ENCODE peak calls at places on chromosomes 5 and 9, in seven cellular contexts. D is GM19239; G is activated T-cell treated with anti-CD3 and anti-CD28 coated beads, Interleukin-2, amount 50 U/mL, for 48 hours; N is NCI-H460; F is posterior vena cava; Z is AG10803; Y is fibroblast of pulmonary artery. T is an unnamed sample.
A peak's percentile ranks its signal among the peaks of the same experiment; 100 is the strongest.

GRCh38 chr5:108747111-108748009 is at the start of gene FER:
- DNase-seq in D (no peak), F (no peak), Z (peak; percentile 71), N (peak; percentile 41), Y (peak; percentile 92), G (peak; percentile 43), T (no peak)

GRCh38 chr5:119316116-119316515 is 39.7 kb upstream of the TNFAIP8 start:
- DNase-seq in D (no peak), Z (no peak), F (no peak), N (no peak), G (no peak), Y (no peak), T (no peak)

GRCh38 chr9:114732842-114733241 is 50.9 kb upstream of the TEX48 start:
- DNase-seq in D (no peak), Y (no peak), Z (no peak), N (no peak), F (no peak), G (no peak), T (no peak)

GRCh38 chr5:154466147-154466546 is 11.9 kb downstream of the HAND1 start:
- DNase-seq in F (no peak), D (no peak), Z (no peak), N (no peak), G (no peak), Y (no peak), T (no peak)

GRCh38 chr5:77882670-77883257 is 106.6 kb upstream of the TBCA start:
- DNase-seq in D (no peak), F (no peak), G (peak; percentile 51), N (no peak), Y (peak; percentile 89), Z (peak; percentile 53), T (no peak)

GRCh38 chr5:23483090-23483489 is 24.3 kb upstream of the PRDM9 start:
- DNase-seq in F (no peak), N (no peak), Y (no peak), Z (no peak), D (no peak), G (no peak), T (no peak)

GRCh38 chr5:1525624-1525985 is 1.8 kb upstream of the LPCAT1 start:
- DNase-seq in Y (no peak), F (no peak), N (no peak), Z (no peak), D (no peak), G (peak; percentile 16), T (no peak)

GRCh38 chr5:169875091-169875727 is 105.1 kb downstream of the INSYN2B start:
- DNase-seq in G (no peak), D (no peak), Y (peak; percentile 65), Z (peak; percentile 94), F (no peak), N (no peak), T (no peak)

GRCh38 chr5:4651811-4652565 is 488.1 kb upstream of the ADAMTS16 start:
- DNase-seq in F (no peak), Z (no peak), Y (no peak), G (no peak), N (no peak), D (no peak), T (no peak)

GRCh38 chr9:71763752-71764332 is 4.5 kb downstream of the CEMIP2 start:
- DNase-seq in Y (peak; percentile 44), D (no peak), F (no peak), Z (peak; percentile 86), G (no peak), N (no peak), T (no peak)

GRCh38 chr5:66864240-66864884 is 268.2 kb downstream of the MAST4 start:
- DNase-seq in G (no peak), D (no peak), F (no peak), Y (peak; percentile 93), N (peak; percentile 39), Z (peak; percentile 60), T (no peak)

GRCh38 chr9:73753171-73753570 is 601.5 kb downstream of the ANXA1 start:
- DNase-seq in D (no peak), G (no peak), Y (peak; percentile 5), F (no peak), Z (no peak), N (no peak), T (no peak)

GRCh38 chr9:91419222-91420191 is 4.1 kb downstream of the NFIL3 start:
- DNase-seq in F (peak; percentile 93), N (peak; percentile 94), Z (peak; percentile 95), Y (peak; percentile 97), D (no peak), G (peak; percentile 65), T (no peak)

GRCh38 chr5:125484272-125485002 is 738.0 kb upstream of the ZNF608 start:
- DNase-seq in G (no peak), D (no peak), Z (peak; percentile 92), F (peak; percentile 87), Y (peak; percentile 94), N (peak; percentile 22), T (no peak)

GRCh38 chr9:128946945-128947422 is 419 bp downstream of the DOLK start:
- DNase-seq in G (no peak), D (peak; percentile 29), N (no peak), Y (peak; percentile 30), F (no peak), Z (peak; percentile 25), T (no peak)

GRCh38 chr9:123102380-123103113 is 69.1 kb downstream of the GPR21 start:
- DNase-seq in D (no peak), G (no peak), Z (no peak), Y (no peak), F (no peak), N (no peak), T (no peak)

GRCh38 chr5:125476888-125477585 is 730.6 kb upstream of the ZNF608 start:
- DNase-seq in N (no peak), Y (peak; percentile 48), D (no peak), G (no peak), Z (no peak), F (no peak), T (no peak)

GRCh38 chr5:95989283-95990048 is 27.8 kb upstream of the ELL2 start:
- DNase-seq in G (no peak), D (no peak), F (no peak), N (no peak), Y (no peak), Z (no peak), T (no peak)

GRCh38 chr5:89396262-89396975 is 513.4 kb upstream of the MEF2C start:
- DNase-seq in G (no peak), D (peak; percentile 5), Z (peak; percentile 37), F (no peak), Y (peak; percentile 43), N (no peak), T (no peak)

GRCh38 chr5:168585119-168585912 is 6.1 kb upstream of the PANK3 start:
- DNase-seq in G (no peak), Z (peak; percentile 23), Y (no peak), F (no peak), D (no peak), N (no peak), T (no peak)

GRCh38 chr9:120383611-120383998 is 196.4 kb downstream of the CDK5RAP2 start:
- DNase-seq in D (no peak), F (peak; percentile 75), Y (no peak), Z (no peak), G (no peak), N (no peak), T (no peak)

GRCh38 chr5:74140409-74140808 is 500.1 kb downstream of the ENC1 start:
- DNase-seq in Y (peak; percentile 22), Z (no peak), G (no peak), D (no peak), F (no peak), N (no peak), T (no peak)

GRCh38 chr9:87655731-87656130 is 70.2 kb upstream of the CTSL start:
- DNase-seq in D (no peak), N (no peak), F (no peak), Y (no peak), Z (no peak), G (no peak), T (no peak)

GRCh38 chr5:161096591-161096990 is 244.6 kb upstream of the ATP10B start:
- DNase-seq in D (no peak), N (no peak), Y (no peak), G (no peak), F (no peak), Z (no peak), T (no peak)

GRCh38 chr9:16257604-16258003 is 612.9 kb downstream of the BNC2 start:
- DNase-seq in G (no peak), F (no peak), N (no peak), Z (no peak), Y (peak; percentile 45), D (no peak), T (no peak)

GRCh38 chr5:126456217-126456616 is 33.0 kb downstream of the GRAMD2B start:
- DNase-seq in Z (no peak), D (no peak), G (no peak), Y (no peak), F (no peak), N (no peak), T (no peak)

GRCh38 chr5:116320486-116320885 is 235.7 kb downstream of the COMMD10 start:
- DNase-seq in N (no peak), Y (peak; percentile 26), F (no peak), Z (no peak), D (no peak), G (no peak), T (no peak)

GRCh38 chr5:159001247-159001646 is 98.5 kb downstream of the EBF1 start:
- DNase-seq in N (no peak), Y (peak; percentile 58), D (no peak), G (no peak), Z (peak; percentile 60), F (no peak), T (no peak)

GRCh38 chr9:123322771-123323481 is 33.1 kb upstream of the CRB2 start:
- DNase-seq in Z (no peak), Y (no peak), F (no peak), N (no peak), D (no peak), G (peak; percentile 77), T (peak; percentile 86)

GRCh38 chr5:135491038-135491551 is 38.9 kb upstream of the TIFAB start:
- DNase-seq in F (no peak), G (no peak), D (no peak), Y (no peak), N (no peak), Z (no peak), T (no peak)

GRCh38 chr9:36873247-36873875 is 160.7 kb downstream of the PAX5 start:
- DNase-seq in D (peak; percentile 86), G (peak; percentile 82), Z (peak; percentile 47), F (peak; percentile 82), N (peak; percentile 58), Y (peak; percentile 66), T (peak; percentile 90)

T was measured in spleen.